ENCODE peak calls at places on chromosomes 4 and X, in ten cellular contexts. V, B, Q, J, L, Y, K, G, H and T are unnamed samples.

GRCh38 chrX:48045410-48046311 is 25.8 kb downstream of the ZNF630 start:
- DNase-seq in K (peak), Y (no peak), L (no peak), J (no peak), V (no peak), H (peak), B (no peak), Q (no peak), G (no peak), T (no peak)

GRCh38 chr4:88659890-88660208 is 37.8 kb downstream of the NAP1L5 start:
- DNase-seq in J (no peak), K (no peak), G (no peak), L (no peak), V (no peak), Y (no peak), Q (no peak), H (no peak), B (no peak), T (no peak)

GRCh38 chr4:154084864-154085263 is 296.0 kb upstream of the SFRP2 start:
- DNase-seq in K (peak), V (no peak), B (no peak), L (no peak), Q (no peak), J (no peak), G (no peak), Y (no peak), H (no peak), T (no peak)

GRCh38 chr4:5635826-5636196 is 72.5 kb downstream of the EVC2 start:
- DNase-seq in B (no peak), H (peak), Y (no peak), V (no peak), Q (no peak), L (no peak), G (no peak), K (peak), J (no peak), T (no peak)

GRCh38 chr4:13432453-13432852 is 51.7 kb downstream of the RAB28 start:
- DNase-seq in B (no peak), G (no peak), L (no peak), Q (no peak), K (no peak), Y (no peak), V (no peak), H (peak), J (no peak), T (no peak)

GRCh38 chr4:22389240-22389871 is 126.5 kb downstream of the ADGRA3 start:
- DNase-seq in Y (peak), Q (peak), J (peak), B (peak), V (no peak), H (peak), G (no peak), L (no peak), K (peak), T (peak)

GRCh38 chr4:88356771-88357170 is 21.9 kb upstream of the HERC6 start:
- DNase-seq in H (no peak), K (peak), V (no peak), B (no peak), J (no peak), Y (no peak), Q (no peak), L (no peak), G (peak), T (no peak)

GRCh38 chr4:146975535-146975934 is 29.9 kb upstream of the TTC29 start:
- DNase-seq in Y (no peak), G (no peak), H (no peak), K (no peak), Q (no peak), B (no peak), V (no peak), L (no peak), J (no peak), T (no peak)

GRCh38 chr4:143382539-143382938 is 45.9 kb downstream of the GAB1 start:
- DNase-seq in H (peak), G (no peak), Y (no peak), Q (no peak), K (peak), L (no peak), B (no peak), J (no peak), V (no peak), T (no peak)

GRCh38 chr4:164464313-164464712 is 289.6 kb upstream of the SMIM31 start:
- DNase-seq in H (no peak), J (no peak), Q (no peak), V (no peak), L (no peak), G (no peak), B (no peak), K (no peak), Y (no peak), T (no peak)

DNA sequence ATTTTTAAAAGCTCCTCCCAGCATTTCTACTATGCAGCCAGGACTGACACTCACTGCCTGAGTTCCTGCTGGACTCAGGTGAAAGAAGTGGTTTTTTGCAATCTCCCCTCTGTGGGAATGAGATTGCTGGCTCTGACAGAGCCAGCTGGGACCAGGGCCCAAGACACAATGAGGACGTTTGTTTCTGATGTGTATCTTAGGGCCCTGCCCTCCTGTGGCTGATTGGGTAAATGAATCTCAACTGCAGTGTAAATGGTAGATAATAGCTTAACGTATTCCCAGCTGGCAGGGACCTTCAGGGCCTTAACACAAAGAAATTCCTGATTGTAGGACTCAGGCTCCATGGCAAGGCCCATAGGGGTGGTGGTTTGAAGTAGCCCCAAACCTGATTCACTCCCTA is 85.8 kb upstream of the PRPS1 start:
- DNase-seq in Q (no peak), G (no peak), H (peak), V (no peak), J (no peak), K (peak), L (no peak), Y (peak), B (no peak), T (no peak)
- TF ChIP-seq CTCF in Q (peak), G (no peak), H (no peak), V (no peak), J (no peak), K (peak), L (no peak), Y (peak), B (peak), T (no peak)

GRCh38 chr4:62711575-62711974 is 1511.4 kb downstream of the ADGRL3 start:
- DNase-seq in V (no peak), J (no peak), G (no peak), K (no peak), Q (no peak), L (no peak), B (no peak), Y (no peak), H (no peak), T (no peak)

GRCh38 chr4:62706423-62706822 is 1506.3 kb downstream of the ADGRL3 start:
- DNase-seq in Q (no peak), Y (no peak), H (no peak), L (no peak), B (no peak), J (no peak), G (no peak), V (no peak), K (no peak), T (no peak)

DNA sequence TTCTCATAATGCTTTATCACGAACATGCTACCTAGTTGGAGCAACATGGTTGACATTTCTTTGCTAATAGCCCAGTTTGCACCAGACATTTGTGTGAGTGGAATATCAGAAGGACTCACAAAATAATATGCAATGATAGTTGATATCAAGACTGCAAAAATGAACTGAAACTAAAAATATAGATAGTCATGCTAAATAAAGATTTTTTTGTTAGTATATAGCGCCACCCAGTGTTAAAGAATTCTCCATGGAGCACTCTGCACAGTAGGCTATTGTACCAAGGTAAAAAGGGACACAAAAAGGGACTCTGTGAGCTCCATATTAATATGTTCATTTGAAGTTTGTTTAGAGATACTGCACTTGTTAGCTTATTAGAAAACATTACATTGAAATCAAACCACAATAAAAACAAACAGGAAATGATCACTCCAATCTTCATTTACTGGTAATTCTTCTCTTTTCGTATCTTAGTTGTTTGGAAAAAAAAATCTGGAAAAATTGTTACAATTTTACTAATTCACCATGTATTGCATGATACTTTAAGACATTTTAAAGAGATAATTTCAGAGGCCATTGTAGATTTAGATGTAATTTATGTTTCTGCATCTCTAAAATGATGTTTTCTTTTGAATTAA is 1509.6 kb downstream of the ADGRL3 start:
- DNase-seq in K (peak), V (no peak), L (no peak), H (peak), Y (peak), J (no peak), Q (no peak), B (peak), G (no peak), T (peak)
- TF ChIP-seq CTCF in K (peak), V (peak), L (peak), H (peak), Y (peak), J (no peak), Q (peak), B (peak), G (no peak), T (peak)

DNA sequence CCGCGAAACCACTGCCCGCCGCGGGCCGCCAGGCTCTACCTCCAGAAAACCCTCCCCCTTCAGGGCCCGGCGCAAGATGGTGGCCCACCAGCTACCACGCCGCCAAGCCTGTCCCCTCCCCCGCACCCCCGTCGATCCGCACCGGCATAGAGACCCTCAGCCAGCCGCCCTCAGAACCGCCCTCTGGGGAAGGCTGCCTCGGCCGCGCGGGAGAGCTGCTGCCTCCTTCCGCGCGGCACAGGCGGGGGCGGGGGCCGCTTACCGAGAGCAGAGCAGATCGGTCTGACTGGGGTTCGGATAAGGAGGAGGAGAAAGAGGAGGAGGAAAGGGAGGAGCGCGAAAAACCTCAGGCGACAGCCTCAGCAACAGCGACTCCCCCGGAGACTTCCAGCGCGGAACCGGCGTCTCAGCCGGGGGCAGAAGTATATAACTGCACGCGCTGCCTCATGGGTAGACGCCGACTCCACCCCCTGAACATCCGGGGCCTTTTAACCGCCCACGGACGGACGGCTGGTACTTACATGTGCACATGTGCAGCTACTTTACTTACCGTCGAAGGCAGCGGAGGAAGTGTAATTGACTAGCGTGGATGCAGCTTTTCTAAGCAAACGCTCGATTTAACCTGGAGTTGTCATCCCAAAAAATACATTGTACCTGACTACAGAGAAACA is at the start of gene ZNF280C:
- DNase-seq in K (peak), G (peak), Y (peak), Q (peak), B (peak), V (peak), J (peak), H (peak), L (peak), T (peak)
- TF ChIP-seq CTCF in K (peak), G (no peak), Y (no peak), Q (peak), B (peak), V (no peak), J (no peak), H (peak), L (peak), T (peak)

GRCh38 chrX:123173833-123174232 is 10.2 kb upstream of the GRIA3 start:
- DNase-seq in B (peak), Y (no peak), J (no peak), H (no peak), V (no peak), K (peak), Q (no peak), L (no peak), G (no peak), T (peak)
- TF ChIP-seq CTCF in B (peak), Y (peak), J (no peak), H (peak), V (no peak), K (no peak), Q (peak), L (no peak), G (no peak), T (peak)

GRCh38 chr4:76779740-76780459 is 118.0 kb downstream of the SOWAHB start:
- DNase-seq in H (peak), L (no peak), B (no peak), Q (no peak), V (no peak), J (no peak), G (no peak), Y (no peak), K (no peak), T (no peak)
- TF ChIP-seq CTCF in H (no peak), L (no peak), B (no peak), Q (no peak), V (no peak), J (no peak), G (no peak), Y (no peak), K (no peak), T (no peak)